ENCODE peak calls at places on chromosomes 3 and 15, in five cellular contexts. C is AG09319, M is omental fat pad, U is Daoy, D is posterior cingulate gyrus. Z is an unnamed sample.
A peak's percentile ranks its signal among the peaks of the same experiment; 100 is the strongest.

GRCh38 chr15:99110581-99111320 is 5.9 kb downstream of the SYNM start:
- DNase-seq in U (no peak), D (no peak), M (no peak), C (no peak), Z (no peak)

GRCh38 chr3:3333571-3333970 is 154.1 kb upstream of the CRBN start:
- DNase-seq in M (no peak), U (no peak), D (no peak), C (no peak), Z (no peak)

GRCh38 chr3:177591371-177591770 is 394.1 kb upstream of the TBL1XR1 start:
- DNase-seq in C (no peak), D (no peak), M (no peak), U (peak; percentile 56), Z (no peak)

GRCh38 chr3:23810342-23811116 is 4.8 kb downstream of the UBE2E1 start:
- DNase-seq in U (peak; percentile 36), C (no peak), D (peak; percentile 60), M (no peak), Z (no peak)

GRCh38 chr3:186493507-186493906 is 50.7 kb downstream of the CRYGS start:
- DNase-seq in M (no peak), U (no peak), C (no peak), D (no peak), Z (no peak)

GRCh38 chr15:85838655-85839054 is 43.9 kb upstream of the KLHL25 start:
- DNase-seq in U (no peak), D (no peak), C (no peak), M (no peak), Z (no peak)

GRCh38 chr15:101251830-101252820 is at the start of gene CHSY1:
- DNase-seq in M (peak; percentile 80), D (peak; percentile 89), U (peak; percentile 94), C (peak; percentile 87), Z (peak; percentile 79)

GRCh38 chr15:66981746-66982145 is 83.7 kb upstream of the SMAD3 start:
- DNase-seq in D (no peak), C (no peak), M (no peak), U (no peak), Z (no peak)

GRCh38 chr15:29913528-29914135 is 91.4 kb upstream of the TJP1 start:
- DNase-seq in M (no peak), D (no peak), C (no peak), U (no peak), Z (no peak)

GRCh38 chr3:188432826-188433525 is 279.0 kb downstream of the LPP start:
- DNase-seq in M (no peak), C (no peak), U (no peak), D (no peak), Z (no peak)

GRCh38 chr15:51970981-51971352 is 611 bp downstream of the LEO1 start:
- DNase-seq in M (no peak), U (no peak), C (no peak), D (no peak), Z (no peak)

GRCh38 chr3:185308126-185308754 is 54.4 kb upstream of the EHHADH start:
- DNase-seq in D (no peak), M (peak; percentile 32), U (peak; percentile 44), C (peak; percentile 12), Z (peak; percentile 57)

GRCh38 chr15:48695088-48695834 is 49.8 kb upstream of the FBN1 start:
- DNase-seq in U (peak; percentile 88), M (no peak), D (no peak), C (peak; percentile 74), Z (no peak)

Z was measured in H4.